ENCODE peak calls at places on chromosomes 6 and 20, in eight cellular contexts. F is D721Med, H is thoracic aorta, Z is adrenal gland, N is dorsolateral prefrontal cortex, A is progenitor cell of endocrine pancreas, K is mucosa of descending colon, T is endothelial cell. M is an unnamed sample.

GRCh38 chr6:40950986-40951730 is 87.9 kb downstream of the UNC5CL start:
- DNase-seq in F (no peak), H (no peak), Z (no peak), N (no peak), A (no peak), K (no peak), T (no peak), M (no peak)

GRCh38 chr6:125153541-125154183 is at the start of gene TPD52L1:
- DNase-seq in F (peak), H (peak), Z (peak), N (peak), A (peak), K (peak), T (peak), M (peak)

GRCh38 chr20:10201321-10201870 is 17.2 kb upstream of the SNAP25 start:
- DNase-seq in F (no peak), H (no peak), Z (no peak), N (no peak), A (no peak), K (no peak), T (no peak), M (no peak)

GRCh38 chr6:101077344-101077743 is 196.2 kb upstream of the ASCC3 start:
- DNase-seq in F (no peak), H (no peak), Z (no peak), N (no peak), A (no peak), K (no peak), T (no peak), M (no peak)

GRCh38 chr20:32344835-32345506 is 13.2 kb upstream of the ASXL1 start:
- DNase-seq in F (no peak), H (no peak), Z (no peak), N (no peak), A (no peak), K (no peak), T (no peak), M (no peak)

GRCh38 chr6:145886228-145886956 is 71.8 kb upstream of the FBXO30 start:
- DNase-seq in F (no peak), H (no peak), Z (no peak), N (no peak), A (no peak), K (no peak), T (no peak), M (no peak)

GRCh38 chr6:27752038-27752885 is 159.9 kb downstream of the OR2B2 start:
- DNase-seq in F (no peak), H (no peak), Z (peak), N (peak), A (peak), K (peak), T (peak), M (peak)

GRCh38 chr20:38113401-38114325 is 51.4 kb downstream of the TGM2 start:
- DNase-seq in F (no peak), H (no peak), Z (no peak), N (no peak), A (no peak), K (peak), T (peak), M (no peak)

GRCh38 chr20:64205611-64206026 is 41.4 kb downstream of the MYT1 start:
- DNase-seq in F (no peak), H (no peak), Z (no peak), N (no peak), A (no peak), K (no peak), T (no peak), M (no peak)

GRCh38 chr6:170082067-170082466 is 208.8 kb downstream of the DLL1 start:
- DNase-seq in F (no peak), H (no peak), Z (no peak), N (no peak), A (no peak), K (no peak), T (no peak), M (no peak)

GRCh38 chr6:128517124-128517523 is 3.3 kb downstream of the PTPRK start:
- DNase-seq in F (no peak), H (no peak), Z (no peak), N (no peak), A (no peak), K (no peak), T (no peak), M (no peak)

DNA sequence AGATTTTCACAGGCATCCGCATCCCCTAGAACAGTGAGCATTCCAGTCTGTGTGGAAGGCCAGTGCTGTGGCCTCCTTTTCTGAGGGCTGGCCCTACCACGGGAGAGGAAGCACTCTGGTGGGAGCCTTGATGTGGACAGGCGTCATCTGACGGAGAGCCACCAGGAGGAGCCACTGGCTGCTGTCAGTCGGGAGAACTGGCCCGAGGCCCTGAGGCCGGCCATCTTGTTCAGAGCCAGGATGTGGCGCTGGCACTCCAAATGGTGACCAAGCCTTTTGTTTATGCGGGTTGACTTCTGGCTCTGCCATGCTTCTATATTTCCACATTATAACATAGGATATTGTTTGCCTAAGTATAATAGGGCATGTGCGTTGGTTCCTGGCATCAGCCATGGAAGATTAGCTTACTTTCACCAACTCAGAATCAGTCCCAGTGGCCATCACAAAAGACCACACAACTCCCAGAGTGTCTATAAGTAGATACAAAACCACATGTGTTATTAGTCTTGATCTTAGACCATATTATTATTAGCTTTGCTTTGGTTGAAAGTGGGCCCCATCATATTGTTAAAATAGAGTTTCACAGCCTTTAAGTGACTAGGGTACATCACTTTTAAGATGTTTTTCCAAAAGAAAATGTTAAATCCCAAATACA is 273.9 kb upstream of the TAB2 start:
- DNase-seq in F (no peak), H (no peak), Z (no peak), N (no peak), A (no peak), K (no peak), T (peak), M (no peak)
- TF ChIP-seq CTCF in F (no peak), H (no peak), Z (no peak), N (no peak), A (peak), K (no peak), T (peak), M (peak)

GRCh38 chr20:43909211-43909610 is 5.4 kb upstream of the TOX2 start:
- DNase-seq in F (no peak), H (no peak), Z (no peak), N (no peak), A (no peak), K (no peak), T (no peak), M (no peak)

GRCh38 chr20:43910564-43910963 is 4.1 kb upstream of the TOX2 start:
- DNase-seq in F (no peak), H (no peak), Z (no peak), N (no peak), A (no peak), K (no peak), T (no peak), M (no peak)

GRCh38 chr20:43913291-43914025 is 1.2 kb upstream of the TOX2 start:
- DNase-seq in F (no peak), H (no peak), Z (no peak), N (no peak), A (no peak), K (no peak), T (no peak), M (no peak)

GRCh38 chr20:43909720-43910119 is 4.9 kb upstream of the TOX2 start:
- DNase-seq in F (no peak), H (no peak), Z (no peak), N (no peak), A (no peak), K (no peak), T (no peak), M (no peak)

DNA sequence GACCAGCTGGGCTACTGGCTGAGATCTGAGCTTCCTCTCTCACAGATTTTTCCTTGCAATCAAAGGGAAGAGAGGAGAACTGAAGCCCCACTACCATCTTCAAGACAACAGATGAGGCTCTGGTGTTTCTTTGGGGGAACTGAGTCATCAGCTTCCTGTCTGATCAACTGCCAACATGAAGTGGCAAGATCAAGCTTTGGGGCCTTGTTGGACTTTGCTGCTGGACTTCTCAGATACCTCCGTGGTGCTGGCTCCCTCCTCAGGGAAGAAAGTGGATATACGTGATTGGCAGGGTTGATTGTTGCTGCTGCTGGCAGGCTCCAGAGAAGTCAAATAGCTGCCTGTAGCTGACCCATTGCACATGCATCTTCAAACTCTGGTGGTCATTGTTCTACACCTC is 3.6 kb upstream of the TOX2 start:
- DNase-seq in F (no peak), H (no peak), Z (no peak), N (no peak), A (no peak), K (no peak), T (no peak), M (no peak)
- TF ChIP-seq CTCF in F (no peak), H (no peak), Z (no peak), N (no peak), A (no peak), K (no peak), T (no peak), M (no peak)

GRCh38 chr6:164290101-164290500 is 875.6 kb downstream of the QKI start:
- DNase-seq in F (no peak), H (no peak), Z (no peak), N (no peak), A (no peak), K (no peak), T (no peak), M (no peak)
- TF ChIP-seq CTCF in F (no peak), H (no peak), Z (no peak), N (no peak), A (no peak), K (no peak), T (no peak), M (no peak)

DNA sequence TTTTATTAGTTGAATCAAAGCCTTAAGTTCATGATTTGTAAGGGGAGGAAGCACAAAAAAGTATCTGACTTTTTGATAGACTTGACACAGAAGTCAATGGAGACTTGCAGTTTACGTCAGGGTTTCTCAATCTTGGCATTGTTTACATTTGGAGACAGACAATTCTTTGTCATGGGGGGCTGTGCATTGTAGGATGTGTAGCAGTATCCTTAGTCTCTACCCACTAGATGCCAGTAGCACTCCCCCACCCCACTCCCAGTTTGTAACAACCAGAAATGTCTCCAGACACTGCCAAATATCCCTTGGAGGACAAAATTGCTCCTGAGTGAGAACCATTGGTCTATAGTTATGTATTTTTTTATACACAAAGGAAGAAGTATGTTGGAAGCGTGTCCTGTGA is 434.1 kb downstream of the RFPL4B start:
- DNase-seq in F (no peak), H (no peak), Z (no peak), N (no peak), A (no peak), K (no peak), T (peak), M (no peak)
- TF ChIP-seq CTCF in F (peak), H (no peak), Z (no peak), N (no peak), A (no peak), K (no peak), T (no peak), M (peak)

DNA sequence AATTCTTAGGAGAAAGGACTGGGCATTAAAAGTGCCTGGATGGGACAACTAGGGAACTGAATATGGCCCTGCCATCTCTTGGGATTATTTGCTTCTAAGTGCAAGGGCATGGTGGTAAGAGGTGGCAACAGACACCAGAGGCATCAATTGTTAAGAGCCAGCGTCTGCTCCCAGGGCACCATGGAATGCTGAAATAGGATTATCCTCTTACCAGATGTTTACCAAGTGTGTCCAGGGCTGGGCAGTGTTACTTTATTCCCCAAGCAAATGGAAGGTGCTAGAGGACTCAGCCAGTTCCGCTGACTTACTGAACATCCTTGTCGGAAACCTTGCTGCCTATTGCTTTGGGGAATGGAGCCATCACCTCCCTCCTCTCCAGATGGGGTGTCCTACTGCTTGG is 273.6 kb upstream of the SUPT3H start:
- DNase-seq in F (no peak), H (no peak), Z (no peak), N (no peak), A (no peak), K (no peak), T (no peak), M (no peak)
- TF ChIP-seq CTCF in F (no peak), H (no peak), Z (no peak), N (no peak), A (no peak), K (no peak), T (no peak), M (no peak)

GRCh38 chr20:45972500-45973183 is 639 bp upstream of the ZNF335 start:
- DNase-seq in F (no peak), H (no peak), Z (peak), N (no peak), A (no peak), K (no peak), T (no peak), M (peak)

GRCh38 chr20:45970646-45971424 is 1.2 kb downstream of the ZNF335 start:
- DNase-seq in F (no peak), H (no peak), Z (peak), N (peak), A (no peak), K (peak), T (no peak), M (no peak)

GRCh38 chr20:45969712-45970634 is 2.0 kb downstream of the ZNF335 start:
- DNase-seq in F (peak), H (no peak), Z (peak), N (no peak), A (no peak), K (peak), T (peak), M (no peak)

GRCh38 chr20:45971425-45971674 is 653 bp downstream of the ZNF335 start:
- DNase-seq in F (no peak), H (no peak), Z (no peak), N (peak), A (no peak), K (peak), T (no peak), M (peak)

DNA sequence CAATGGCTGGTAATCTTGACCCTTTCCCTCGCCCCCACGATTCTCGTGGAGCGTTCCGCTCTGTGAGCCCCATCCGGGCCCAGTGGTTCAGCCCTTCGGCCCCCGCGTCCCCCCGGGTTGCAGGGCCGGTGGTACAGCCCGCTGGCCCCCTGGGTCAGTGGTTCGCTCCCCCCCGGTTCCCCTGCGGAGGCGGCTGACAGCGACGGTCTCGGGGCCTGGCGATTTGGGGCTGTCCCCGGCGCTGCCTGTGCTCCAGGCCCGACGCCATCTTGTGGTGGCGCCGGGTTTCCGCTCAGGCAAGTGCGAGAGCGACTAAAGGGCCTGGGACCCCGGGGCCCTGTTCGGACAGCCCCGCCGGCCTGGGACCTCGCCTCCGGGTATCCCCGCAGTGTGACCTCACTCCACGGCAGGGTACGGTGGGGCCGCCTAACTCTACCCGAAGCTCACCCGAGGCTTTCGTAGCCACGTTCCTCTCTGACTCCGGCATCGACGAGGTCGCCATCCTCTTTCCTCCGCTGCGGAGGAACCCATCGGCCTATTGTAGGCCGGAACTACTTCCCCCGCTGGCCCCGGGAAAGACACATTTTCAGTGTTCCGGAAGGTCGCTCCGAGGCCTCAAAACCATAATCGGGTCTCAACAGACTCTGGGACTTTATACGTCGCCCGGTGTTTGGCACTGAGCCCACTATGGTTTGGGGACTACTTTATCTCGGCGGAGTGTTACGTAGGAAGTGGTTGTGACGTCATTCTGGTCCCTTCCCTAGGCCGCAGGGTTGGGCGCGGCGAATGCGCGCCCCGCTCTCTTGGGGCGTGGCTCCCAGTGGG is at the start of gene ZNF335:
- DNase-seq in F (peak), H (peak), Z (peak), N (peak), A (peak), K (peak), T (peak), M (peak)
- TF ChIP-seq CTCF in F (no peak), H (peak), Z (peak), N (peak), A (peak), K (peak), T (peak), M (no peak)

GRCh38 chr6:111253999-111254778 is 166.9 kb downstream of the SLC16A10 start:
- DNase-seq in F (no peak), H (no peak), Z (no peak), N (no peak), A (no peak), K (no peak), T (no peak), M (no peak)

GRCh38 chr6:111248789-111249188 is 161.5 kb downstream of the SLC16A10 start:
- DNase-seq in F (no peak), H (no peak), Z (peak), N (no peak), A (no peak), K (no peak), T (no peak), M (no peak)

GRCh38 chr6:111254779-111255166 is 167.5 kb downstream of the SLC16A10 start:
- DNase-seq in F (no peak), H (no peak), Z (no peak), N (no peak), A (no peak), K (no peak), T (no peak), M (no peak)

GRCh38 chr6:111250743-111251406 is 163.6 kb downstream of the SLC16A10 start:
- DNase-seq in F (no peak), H (no peak), Z (no peak), N (no peak), A (no peak), K (no peak), T (no peak), M (no peak)

GRCh38 chr6:111252451-111252850 is 165.1 kb downstream of the SLC16A10 start:
- DNase-seq in F (no peak), H (no peak), Z (no peak), N (no peak), A (no peak), K (no peak), T (no peak), M (no peak)
- TF ChIP-seq CTCF in F (no peak), H (no peak), Z (no peak), N (no peak), A (no peak), K (no peak), T (no peak), M (no peak)

DNA sequence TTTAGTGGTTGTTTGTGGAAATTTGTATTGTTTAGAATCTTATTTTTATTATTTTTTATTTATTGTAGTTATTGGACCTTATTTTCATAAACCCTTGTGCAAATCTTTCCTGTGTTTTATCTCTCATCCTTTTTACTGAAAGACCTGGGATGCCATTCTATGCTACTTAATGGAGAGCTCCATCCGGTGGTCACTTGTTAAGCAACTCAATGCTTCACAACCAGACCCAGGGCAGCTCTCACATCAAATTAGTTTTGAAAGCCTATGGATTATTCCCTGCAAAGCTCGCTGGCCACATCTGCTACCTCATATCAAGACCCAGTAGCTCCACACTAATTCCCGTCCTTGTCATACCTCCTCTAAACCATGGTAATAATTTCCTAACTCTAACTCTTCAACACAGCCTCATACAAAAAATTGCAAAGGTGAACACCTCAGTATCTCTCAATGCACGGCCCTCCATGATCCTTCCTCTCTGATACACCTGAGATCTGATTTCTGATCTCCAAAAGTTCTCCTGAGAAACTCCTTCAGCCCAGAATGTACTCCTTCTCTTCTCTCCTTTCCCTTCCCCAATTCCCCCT is 296.6 kb upstream of the MANEA start:
- DNase-seq in F (no peak), H (no peak), Z (no peak), N (no peak), A (no peak), K (no peak), T (peak), M (no peak)
- TF ChIP-seq CTCF in F (peak), H (no peak), Z (no peak), N (no peak), A (peak), K (no peak), T (peak), M (no peak)

DNA sequence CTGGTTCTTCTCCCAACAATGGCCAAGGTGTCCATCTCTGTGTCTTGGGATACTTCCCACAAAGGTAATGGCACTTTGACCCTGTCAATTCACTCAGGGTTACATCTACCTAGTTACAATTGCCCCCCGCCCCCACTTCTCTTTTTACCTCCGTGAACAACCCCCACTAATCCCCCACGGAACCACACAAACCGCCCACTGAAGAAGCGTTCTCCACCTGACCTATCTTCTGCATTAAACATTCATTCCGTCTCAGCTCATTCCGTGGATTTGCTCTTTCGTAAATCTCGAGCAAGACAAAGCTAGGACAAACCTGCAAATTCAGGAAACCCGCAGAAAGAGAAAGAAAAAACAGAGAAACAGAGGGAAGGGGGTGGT is 696 bp downstream of the TMEM30A start:
- DNase-seq in F (no peak), H (no peak), Z (no peak), N (no peak), A (no peak), K (peak), T (no peak), M (no peak)
- TF ChIP-seq CTCF in F (no peak), H (no peak), Z (no peak), N (no peak), A (no peak), K (no peak), T (no peak), M (no peak)

M was measured in GM13977.